ENCODE peak calls at places on chromosome 11, in ten cellular contexts. A is NCI-H1930; N is fibroblast of pulmonary artery; C is amygdala; V is AG08396; E is glutamatergic neuron; X is stimulated activated naive CD8-positive, alpha-beta T cell treated with anti-CD3 and anti-CD28 coated beads, Interleukin-15, amount 100 ng/mL, for 72 hours; U is activated gamma-delta T cell treated with Interleukin-2 at 50 U/mL for 16 hours; G is esophagus muscularis mucosa; T is ELR. R is an unnamed sample.

GRCh38 chr11:113162590-113162961 is 151.8 kb upstream of the TTC12 start:
- DNase-seq in A (peak; percentile 69), N (peak; percentile 36), C (peak; percentile 47), V (no peak), E (peak; percentile 48), X (no peak), U (no peak), G (no peak), T (no peak), R (no peak)

GRCh38 chr11:44899959-44900358 is 50.7 kb downstream of the TP53I11 start:
- DNase-seq in A (peak; percentile 28), N (peak; percentile 69), C (no peak), V (peak; percentile 72), E (peak; percentile 52), X (no peak), U (no peak), G (no peak), T (peak; percentile 64), R (peak; percentile 37)

GRCh38 chr11:110778351-110778750 is 66.1 kb upstream of the ARHGAP20 start:
- DNase-seq in A (no peak), N (no peak), C (no peak), V (no peak), E (no peak), X (no peak), U (no peak), G (no peak), T (no peak), R (no peak)

GRCh38 chr11:62508336-62509058 is 38.1 kb downstream of the AHNAK start:
- DNase-seq in A (peak; percentile 5), N (peak; percentile 39), C (peak; percentile 68), V (peak; percentile 55), E (peak; percentile 46), X (no peak), U (no peak), G (peak; percentile 94), T (peak; percentile 66), R (peak; percentile 88)

GRCh38 chr11:78660451-78660850 is 85.8 kb upstream of the NARS2 start:
- DNase-seq in A (no peak), N (no peak), C (no peak), V (no peak), E (no peak), X (no peak), U (no peak), G (no peak), T (no peak), R (no peak)

GRCh38 chr11:117917591-117917990 is 11.6 kb downstream of the TMPRSS13 start:
- DNase-seq in A (no peak), N (no peak), C (no peak), V (no peak), E (no peak), X (no peak), U (no peak), G (no peak), T (no peak), R (no peak)

GRCh38 chr11:134945993-134946392 is 534.0 kb upstream of the B3GAT1 start:
- DNase-seq in A (no peak), N (no peak), C (no peak), V (no peak), E (no peak), X (no peak), U (no peak), G (no peak), T (no peak), R (no peak)

GRCh38 chr11:131656839-131657211 is 286.4 kb downstream of the NTM start:
- DNase-seq in A (no peak), N (no peak), C (no peak), V (no peak), E (no peak), X (no peak), U (no peak), G (no peak), T (no peak), R (no peak)

GRCh38 chr11:70365536-70365912 is 32.8 kb upstream of the CTTN start:
- DNase-seq in A (no peak), N (no peak), C (no peak), V (no peak), E (no peak), X (no peak), U (no peak), G (no peak), T (no peak), R (no peak)

GRCh38 chr11:76162336-76163288 is 43.7 kb downstream of the WNT11 start:
- DNase-seq in A (no peak), N (no peak), C (no peak), V (no peak), E (no peak), X (no peak), U (no peak), G (no peak), T (no peak), R (no peak)

GRCh38 chr11:48034926-48035876 is 54.8 kb downstream of the PTPRJ start:
- DNase-seq in A (no peak), N (no peak), C (no peak), V (no peak), E (no peak), X (no peak), U (no peak), G (no peak), T (no peak), R (no peak)

GRCh38 chr11:91373497-91373896 is 851.1 kb upstream of the FAT3 start:
- DNase-seq in A (no peak), N (no peak), C (no peak), V (no peak), E (no peak), X (no peak), U (no peak), G (no peak), T (no peak), R (no peak)

GRCh38 chr11:1005913-1006312 is 30.6 kb downstream of the MUC6 start:
- DNase-seq in A (no peak), N (no peak), C (no peak), V (no peak), E (no peak), X (no peak), U (no peak), G (no peak), T (no peak), R (no peak)

GRCh38 chr11:1564535-1565172 is 7.4 kb downstream of the DUSP8 start:
- DNase-seq in A (no peak), N (peak; percentile 72), C (peak; percentile 83), V (peak; percentile 97), E (peak; percentile 86), X (no peak), U (no peak), G (no peak), T (peak; percentile 83), R (peak; percentile 18)

GRCh38 chr11:120186799-120187591 is 23.8 kb upstream of the OAF start:
- DNase-seq in A (no peak), N (no peak), C (no peak), V (no peak), E (no peak), X (no peak), U (no peak), G (no peak), T (peak; percentile 76), R (no peak)

GRCh38 chr11:73532310-73532709 is 65.6 kb downstream of the FAM168A start:
- DNase-seq in A (no peak), N (no peak), C (no peak), V (peak; percentile 17), E (no peak), X (no peak), U (no peak), G (no peak), T (no peak), R (peak; percentile 11)

GRCh38 chr11:37849731-37850130 is 1251.7 kb upstream of the RAG2 start:
- DNase-seq in A (no peak), N (peak; percentile 6), C (no peak), V (peak; percentile 1), E (no peak), X (no peak), U (no peak), G (no peak), T (no peak), R (peak; percentile 40)

GRCh38 chr11:99069831-99070444 is 49.2 kb downstream of the CNTN5 start:
- DNase-seq in A (no peak), N (peak; percentile 32), C (no peak), V (no peak), E (peak; percentile 18), X (no peak), U (no peak), G (no peak), T (peak; percentile 66), R (no peak)

GRCh38 chr11:124753624-124754023 is 1.6 kb upstream of the VSIG2 start:
- DNase-seq in A (no peak), N (no peak), C (no peak), V (no peak), E (no peak), X (no peak), U (no peak), G (no peak), T (no peak), R (no peak)

GRCh38 chr11:13761250-13761649 is 92.8 kb downstream of the FAR1 start:
- DNase-seq in A (no peak), N (peak; percentile 4), C (no peak), V (peak; percentile 23), E (no peak), X (no peak), U (no peak), G (no peak), T (peak; percentile 27), R (no peak)

GRCh38 chr11:43802509-43802908 is 78.1 kb upstream of the ALKBH3 start:
- DNase-seq in A (no peak), N (peak; percentile 16), C (no peak), V (peak; percentile 6), E (no peak), X (no peak), U (no peak), G (no peak), T (peak; percentile 22), R (no peak)

GRCh38 chr11:626475-627272 is at the start of gene SCT:
- DNase-seq in A (no peak), N (no peak), C (no peak), V (no peak), E (no peak), X (no peak), U (no peak), G (no peak), T (no peak), R (no peak)

GRCh38 chr11:88410056-88410455 is 72.5 kb upstream of the CTSC start:
- DNase-seq in A (no peak), N (no peak), C (no peak), V (no peak), E (no peak), X (no peak), U (no peak), G (no peak), T (no peak), R (no peak)

GRCh38 chr11:86360775-86361395 is 13.8 kb upstream of the CCDC81 start:
- DNase-seq in A (no peak), N (peak; percentile 70), C (no peak), V (peak; percentile 35), E (no peak), X (no peak), U (no peak), G (no peak), T (peak; percentile 72), R (peak; percentile 55)

GRCh38 chr11:119680899-119681370 is 48.1 kb downstream of the NECTIN1 start:
- DNase-seq in A (no peak), N (peak; percentile 31), C (peak; percentile 81), V (no peak), E (no peak), X (no peak), U (no peak), G (no peak), T (no peak), R (no peak)

GRCh38 chr11:8230178-8230859 is 33.4 kb downstream of the LMO1 start:
- DNase-seq in A (no peak), N (no peak), C (no peak), V (no peak), E (peak; percentile 7), X (no peak), U (no peak), G (no peak), T (no peak), R (no peak)

GRCh38 chr11:45860764-45861510 is 13.7 kb downstream of the CRY2 start:
- DNase-seq in A (no peak), N (no peak), C (no peak), V (no peak), E (no peak), X (no peak), U (no peak), G (no peak), T (no peak), R (no peak)

GRCh38 chr11:64696045-64696444 is 27.0 kb downstream of the NRXN2 start:
- DNase-seq in A (no peak), N (no peak), C (no peak), V (no peak), E (no peak), X (no peak), U (no peak), G (no peak), T (no peak), R (no peak)